ENCODE peak calls at places on chromosome 14, in five cellular contexts. O is endothelial cell of umbilical vein; G is CD8-positive, alpha-beta T cell; C is brain microvascular endothelial cell; Q is sigmoid colon. I is an unnamed sample.

GRCh38 chr14:24310666-24311604 is at the start of gene LTB4R:
- DNase-seq in O (peak), G (peak), C (peak), Q (peak), I (no peak)

GRCh38 chr14:69539631-69540410 is 34.9 kb downstream of the CCDC177 start:
- DNase-seq in O (no peak), G (no peak), C (no peak), Q (no peak), I (no peak)

GRCh38 chr14:92487513-92488133 is 26.0 kb upstream of the RIN3 start:
- DNase-seq in O (no peak), G (no peak), C (no peak), Q (no peak), I (no peak)

GRCh38 chr14:23514009-23514962 is 37.3 kb downstream of the ZFHX2 start:
- DNase-seq in O (no peak), G (no peak), C (no peak), Q (peak), I (no peak)

GRCh38 chr14:39488600-39488999 is 56.4 kb upstream of the FBXO33 start:
- DNase-seq in O (no peak), G (no peak), C (peak), Q (no peak), I (no peak)

GRCh38 chr14:61841145-61841544 is 78.9 kb downstream of the SNAPC1 start:
- DNase-seq in O (peak), G (no peak), C (peak), Q (no peak), I (no peak)

GRCh38 chr14:66698503-66698902 is 190.6 kb downstream of the GPHN start:
- DNase-seq in O (no peak), G (no peak), C (no peak), Q (no peak), I (no peak)

GRCh38 chr14:67704484-67705089 is 2.9 kb downstream of the RDH12 start:
- DNase-seq in O (peak), G (peak), C (peak), Q (no peak), I (peak)

GRCh38 chr14:92254786-92255185 is 68.2 kb upstream of the SLC24A4 start:
- DNase-seq in O (peak), G (no peak), C (peak), Q (peak), I (no peak)

GRCh38 chr14:102278631-102278935 is 26.4 kb downstream of the MOK start:
- DNase-seq in O (no peak), G (no peak), C (no peak), Q (no peak), I (no peak)

GRCh38 chr14:97218713-97219355 is 421.7 kb downstream of the VRK1 start:
- DNase-seq in O (no peak), G (peak), C (no peak), Q (no peak), I (no peak)

GRCh38 chr14:52018252-52018651 is 28.9 kb downstream of the RTRAF start:
- DNase-seq in O (no peak), G (no peak), C (no peak), Q (no peak), I (no peak)

GRCh38 chr14:66998013-66998412 is 191.2 kb upstream of the GARIN2 start:
- DNase-seq in O (no peak), G (no peak), C (no peak), Q (no peak), I (no peak)

GRCh38 chr14:44962573-44963528 is 861 bp downstream of the TOGARAM1 start:
- DNase-seq in O (peak), G (no peak), C (peak), Q (peak), I (peak)

GRCh38 chr14:64891839-64892375 is 12.2 kb upstream of the SPTB start:
- DNase-seq in O (peak), G (no peak), C (peak), Q (no peak), I (peak)

GRCh38 chr14:76376001-76376404 is at the start of gene ESRRB:
- DNase-seq in O (peak), G (no peak), C (no peak), Q (no peak), I (peak)

GRCh38 chr14:92997343-92998061 is 74.6 kb downstream of the CHGA start:
- DNase-seq in O (no peak), G (no peak), C (no peak), Q (no peak), I (no peak)

GRCh38 chr14:70906785-70907171 is 481 bp upstream of the PCNX1 start:
- DNase-seq in O (peak), G (no peak), C (no peak), Q (no peak), I (no peak)

GRCh38 chr14:50366115-50366514 is 30.6 kb downstream of the CDKL1 start:
- DNase-seq in O (no peak), G (no peak), C (no peak), Q (no peak), I (no peak)

GRCh38 chr14:90299408-90299807 is 32.3 kb downstream of the NRDE2 start:
- DNase-seq in O (no peak), G (no peak), C (no peak), Q (no peak), I (no peak)

GRCh38 chr14:35336171-35337073 is 44.2 kb downstream of the PSMA6 start:
- DNase-seq in O (peak), G (no peak), C (peak), Q (peak), I (peak)

GRCh38 chr14:102817942-102818940 is 41.0 kb downstream of the TRAF3 start:
- DNase-seq in O (no peak), G (no peak), C (no peak), Q (no peak), I (no peak)

GRCh38 chr14:100072783-100073346 is 7.6 kb downstream of the EVL start:
- DNase-seq in O (no peak), G (no peak), C (no peak), Q (no peak), I (no peak)

GRCh38 chr14:92501891-92502351 is 11.7 kb upstream of the RIN3 start:
- DNase-seq in O (no peak), G (no peak), C (peak), Q (no peak), I (no peak)

GRCh38 chr14:85934123-85934885 is 404.4 kb downstream of the FLRT2 start:
- DNase-seq in O (peak), G (peak), C (no peak), Q (peak), I (peak)

GRCh38 chr14:93778453-93778852 is 9.8 kb downstream of the PRIMA1 start:
- DNase-seq in O (no peak), G (no peak), C (no peak), Q (no peak), I (no peak)

GRCh38 chr14:67738740-67739504 is 37.2 kb downstream of the RDH12 start:
- DNase-seq in O (no peak), G (no peak), C (peak), Q (peak), I (peak)

GRCh38 chr14:61213930-61214329 is 67.2 kb downstream of the TMEM30B start:
- DNase-seq in O (no peak), G (no peak), C (no peak), Q (no peak), I (no peak)

GRCh38 chr14:100619382-100620305 is 32.4 kb upstream of the BEGAIN start:
- DNase-seq in O (no peak), G (no peak), C (no peak), Q (peak), I (no peak)

GRCh38 chr14:19800282-19801117 is 3.1 kb upstream of the OR4N2 start:
- DNase-seq in O (no peak), G (no peak), C (no peak), Q (no peak), I (no peak)

GRCh38 chr14:32657081-32657480 is 281.6 kb upstream of the NPAS3 start:
- DNase-seq in O (no peak), G (no peak), C (peak), Q (peak), I (peak)

GRCh38 chr14:33986804-33987203 is 35.9 kb upstream of the EGLN3 start:
- DNase-seq in O (peak), G (no peak), C (peak), Q (no peak), I (peak)

GRCh38 chr14:37637341-37637740 is 41.9 kb downstream of the TTC6 start:
- DNase-seq in O (no peak), G (no peak), C (no peak), Q (no peak), I (no peak)

GRCh38 chr14:74864193-74864592 is 11.8 kb downstream of the PROX2 start:
- DNase-seq in O (no peak), G (no peak), C (no peak), Q (no peak), I (no peak)
- H3K27ac ChIP-seq in O (no peak), G (no peak), C (no peak), Q (no peak), I (no peak)

GRCh38 chr14:58390830-58391229 is 4.9 kb upstream of the TOMM20L start:
- DNase-seq in O (no peak), G (no peak), C (no peak), Q (no peak), I (no peak)
- TF ChIP-seq CTCF in O (no peak), G (no peak), C (no peak), Q (no peak), I (no peak)

GRCh38 chr14:95685978-95686922 is at the start of gene TCL1B:
- DNase-seq in O (no peak), G (no peak), C (no peak), Q (no peak), I (no peak)
- H3K27ac ChIP-seq in O (no peak), G (no peak), C (no peak), Q (no peak), I (no peak)

GRCh38 chr14:105531088-105531957 is 4.9 kb downstream of the TMEM121 start:
- DNase-seq in O (no peak), G (no peak), C (no peak), Q (peak), I (no peak)

GRCh38 chr14:105533391-105533790 is 7.0 kb downstream of the TMEM121 start:
- DNase-seq in O (no peak), G (no peak), C (no peak), Q (peak), I (no peak)

GRCh38 chr14:105533811-105534498 is 7.6 kb downstream of the TMEM121 start:
- DNase-seq in O (no peak), G (no peak), C (no peak), Q (peak), I (no peak)

GRCh38 chr14:105532111-105532623 is 5.8 kb downstream of the TMEM121 start:
- DNase-seq in O (no peak), G (no peak), C (no peak), Q (no peak), I (no peak)

GRCh38 chr14:105532735-105533141 is 6.4 kb downstream of the TMEM121 start:
- DNase-seq in O (no peak), G (no peak), C (peak), Q (peak), I (no peak)
- TF ChIP-seq CTCF in O (peak), G (no peak), C (peak), Q (no peak), I (peak)